ENCODE peak calls at places on chromosomes 6 and 20, in five cellular contexts. H is A549, M is dorsolateral prefrontal cortex, Q is tibial nerve, B is endodermal cell. X is an unnamed sample.

GRCh38 chr6:162798546-162798945 is 70.8 kb downstream of the PACRG start:
- DNase-seq in M (no peak), H (no peak), B (no peak), Q (no peak), X (no peak)

GRCh38 chr6:158793432-158793831 is 25.7 kb downstream of the EZR start:
- DNase-seq in M (no peak), B (peak), Q (no peak), H (peak), X (no peak)

GRCh38 chr20:13022401-13023170 is 13.8 kb downstream of the SPTLC3 start:
- DNase-seq in H (no peak), M (no peak), B (peak), Q (no peak), X (no peak)

GRCh38 chr6:106870069-106870468 is 104.5 kb downstream of the CD24 start:
- DNase-seq in H (peak), B (no peak), M (no peak), Q (no peak), X (no peak)

GRCh38 chr6:16352258-16352635 is 113.9 kb downstream of the GMPR start:
- DNase-seq in M (no peak), B (peak), Q (no peak), H (no peak), X (no peak)

GRCh38 chr6:32835167-32835893 is 3.2 kb downstream of the TAP2 start:
- DNase-seq in H (no peak), Q (no peak), B (no peak), M (no peak), X (no peak)

GRCh38 chr6:147063469-147064031 is 140.7 kb upstream of the STXBP5 start:
- DNase-seq in M (no peak), H (peak), Q (no peak), B (no peak), X (no peak)

GRCh38 chr6:4774715-4775590 is 1.3 kb upstream of the CDYL start:
- DNase-seq in M (no peak), Q (peak), H (no peak), B (no peak), X (peak)

GRCh38 chr6:28496099-28496779 is 19.4 kb downstream of the GPX6 start:
- DNase-seq in M (no peak), B (peak), Q (no peak), H (no peak), X (no peak)

GRCh38 chr20:38094968-38095689 is 61.6 kb downstream of the RPRD1B start:
- DNase-seq in B (no peak), H (no peak), M (no peak), Q (no peak), X (no peak)

GRCh38 chr6:169212436-169212835 is 41.2 kb downstream of the THBS2 start:
- DNase-seq in Q (no peak), M (no peak), H (no peak), B (no peak), X (no peak)

GRCh38 chr6:33813246-33813904 is 9.6 kb upstream of the MLN start:
- DNase-seq in B (no peak), M (no peak), Q (no peak), H (no peak), X (no peak)

GRCh38 chr6:89597988-89598387 is 40.6 kb downstream of the LYRM2 start:
- DNase-seq in H (peak), B (peak), Q (peak), M (no peak), X (no peak)

GRCh38 chr6:24126586-24127192 is 674 bp downstream of the NRSN1 start:
- DNase-seq in Q (peak), B (peak), M (no peak), H (peak), X (no peak)

GRCh38 chr6:27414996-27415395 is 26.4 kb downstream of the ZNF391 start:
- DNase-seq in B (no peak), H (no peak), Q (no peak), M (no peak), X (no peak)

GRCh38 chr6:19892250-19892649 is 55.1 kb downstream of the ID4 start:
- DNase-seq in B (no peak), H (no peak), Q (no peak), M (no peak), X (no peak)

GRCh38 chr20:55678126-55678525 is 327.2 kb downstream of the CBLN4 start:
- DNase-seq in B (no peak), Q (no peak), H (no peak), M (no peak), X (no peak)

GRCh38 chr6:40398034-40398679 is 189.0 kb downstream of the LRFN2 start:
- DNase-seq in M (no peak), Q (no peak), B (no peak), H (no peak), X (no peak)

GRCh38 chr6:152401978-152402377 is 235.2 kb downstream of the SYNE1 start:
- DNase-seq in H (peak), B (no peak), M (no peak), Q (no peak), X (no peak)

GRCh38 chr6:147135211-147135672 is 69.0 kb upstream of the STXBP5 start:
- DNase-seq in B (no peak), M (no peak), Q (no peak), H (peak), X (no peak)

GRCh38 chr20:41029150-41029872 is 689 bp downstream of the TOP1 start:
- DNase-seq in B (peak), M (no peak), H (peak), Q (no peak), X (peak)

GRCh38 chr20:18916886-18917785 is 103.6 kb downstream of the SCP2D1 start:
- DNase-seq in M (no peak), Q (no peak), B (no peak), H (no peak), X (no peak)

GRCh38 chr6:82917346-82918064 is 148.1 kb downstream of the UBE3D start:
- DNase-seq in Q (no peak), M (no peak), H (no peak), B (no peak), X (no peak)

GRCh38 chr20:62998449-62998848 is 8.3 kb downstream of the BHLHE23 start:
- DNase-seq in Q (no peak), H (no peak), B (no peak), M (no peak), X (no peak)

GRCh38 chr20:32474967-32475819 is 109.9 kb downstream of the NOL4L start:
- DNase-seq in B (peak), H (peak), M (peak), Q (peak), X (no peak)

GRCh38 chr6:142821860-142822259 is 123.1 kb downstream of the HIVEP2 start:
- DNase-seq in H (no peak), Q (no peak), B (no peak), M (no peak), X (no peak)

GRCh38 chr6:21946298-21946783 is 350.5 kb downstream of the PRL start:
- DNase-seq in H (no peak), M (no peak), B (no peak), Q (no peak), X (no peak)

GRCh38 chr6:47628448-47629272 is 69.7 kb upstream of the ADGRF4 start:
- DNase-seq in B (no peak), H (no peak), M (no peak), Q (no peak), X (no peak)

GRCh38 chr6:127907960-127908640 is 7.2 kb upstream of the THEMIS start:
- DNase-seq in B (no peak), M (no peak), Q (no peak), H (no peak), X (no peak)

GRCh38 chr6:41416165-41416837 is 80.9 kb downstream of the NCR2 start:
- DNase-seq in M (no peak), B (peak), Q (no peak), H (no peak), X (no peak)

GRCh38 chr6:168086066-168086465 is 7.1 kb upstream of the FRMD1 start:
- DNase-seq in B (no peak), Q (no peak), M (no peak), H (no peak), X (no peak)

GRCh38 chr20:13200767-13201500 is 20.1 kb upstream of the ISM1 start:
- DNase-seq in B (peak), M (no peak), Q (no peak), H (no peak), X (no peak)

GRCh38 chr20:45109634-45110033 is 5.3 kb downstream of the WFDC5 start:
- DNase-seq in Q (no peak), H (no peak), B (no peak), M (no peak), X (no peak)

GRCh38 chr6:328184-328670 is 35.9 kb downstream of the DUSP22 start:
- DNase-seq in Q (peak), B (no peak), H (no peak), M (no peak), X (no peak)

GRCh38 chr20:3842332-3842930 is 4.2 kb upstream of the MAVS start:
- DNase-seq in B (no peak), Q (no peak), H (no peak), M (no peak), X (no peak)

GRCh38 chr6:118768904-118769325 is 117.5 kb upstream of the CEP85L start:
- DNase-seq in Q (peak), M (no peak), B (no peak), H (no peak), X (no peak)

GRCh38 chr6:42618686-42619085 is 54.9 kb downstream of the UBR2 start:
- DNase-seq in B (peak), H (no peak), Q (no peak), M (peak), X (no peak)

GRCh38 chr6:157864185-157864761 is 41.2 kb downstream of the SNX9 start:
- DNase-seq in M (no peak), Q (no peak), H (no peak), B (no peak), X (no peak)

GRCh38 chr6:9697263-9697931 is 717.5 kb downstream of the TFAP2A start:
- DNase-seq in Q (no peak), M (no peak), B (no peak), H (no peak), X (no peak)

GRCh38 chr6:6856538-6857523 is 250.9 kb upstream of the RREB1 start:
- DNase-seq in M (no peak), B (peak), H (peak), Q (peak), X (peak)
- H3K27ac ChIP-seq in M (no peak), B (no peak), H (peak), Q (peak), X (no peak)

DNA sequence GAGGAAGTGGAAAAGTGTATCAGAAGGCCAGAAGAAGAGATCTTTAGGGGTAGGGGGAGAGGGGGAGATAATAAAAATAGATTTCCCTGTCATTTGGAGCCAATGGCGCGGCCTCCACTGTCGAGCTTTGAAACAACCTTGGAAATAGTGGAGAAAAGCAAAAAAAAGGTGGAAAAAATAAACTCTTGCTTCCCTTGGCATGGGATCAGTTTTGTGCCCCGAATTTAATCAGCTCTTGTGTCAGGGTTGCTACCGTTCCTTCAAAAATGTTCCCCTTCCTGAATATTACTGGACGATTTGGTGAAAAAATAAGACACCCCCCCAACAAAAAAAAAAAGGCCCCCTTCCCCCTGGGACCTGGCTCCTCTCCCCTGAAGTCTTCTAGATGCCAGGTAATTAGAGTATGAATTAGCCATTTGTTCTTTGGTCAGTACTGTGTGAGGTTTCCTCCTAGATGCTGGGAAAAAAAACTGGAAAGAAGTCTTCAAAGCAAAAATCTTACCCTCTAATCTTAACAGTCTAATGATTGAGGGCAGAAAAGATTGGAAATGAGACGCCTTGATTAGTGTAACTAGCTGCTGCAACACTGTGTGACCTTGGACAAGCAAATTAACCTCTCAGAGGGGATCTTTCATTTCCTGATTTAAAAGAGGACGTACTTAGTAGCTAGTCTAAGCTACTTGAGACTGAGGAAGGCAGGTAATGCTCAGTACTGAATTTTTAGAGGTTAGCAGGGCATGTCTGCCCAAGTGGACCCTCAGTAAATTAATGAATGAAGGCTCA is 872 bp upstream of the RBM39 start:
- DNase-seq in H (peak), B (peak), M (no peak), Q (peak), X (no peak)
- TF ChIP-seq CTCF in H (no peak), B (no peak), M (no peak), Q (no peak), X (no peak)

DNA sequence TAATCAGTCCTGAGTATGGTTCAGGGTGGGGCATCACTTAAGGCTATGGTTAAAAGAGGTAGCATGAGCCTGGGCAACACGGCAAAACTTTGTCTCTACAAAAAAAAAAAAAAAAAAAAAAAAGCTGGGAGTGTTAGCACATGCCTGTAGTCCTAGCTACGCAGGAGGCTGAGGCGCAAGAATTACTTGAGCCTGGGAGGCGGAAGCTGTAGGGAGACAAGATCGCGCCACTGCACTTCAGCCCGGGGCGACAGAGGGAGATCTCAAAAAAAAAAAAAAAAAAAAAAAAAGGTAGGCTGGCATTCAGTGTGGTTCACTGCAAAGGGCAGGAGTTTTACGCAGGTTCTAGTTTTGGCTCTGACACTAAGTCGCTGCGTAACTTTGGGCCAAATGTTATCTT is 15.1 kb downstream of the ELOVL2 start:
- DNase-seq in Q (no peak), H (no peak), B (no peak), M (no peak), X (no peak)
- H3K27ac ChIP-seq in Q (no peak), H (no peak), B (no peak), M (no peak), X (no peak)

DNA sequence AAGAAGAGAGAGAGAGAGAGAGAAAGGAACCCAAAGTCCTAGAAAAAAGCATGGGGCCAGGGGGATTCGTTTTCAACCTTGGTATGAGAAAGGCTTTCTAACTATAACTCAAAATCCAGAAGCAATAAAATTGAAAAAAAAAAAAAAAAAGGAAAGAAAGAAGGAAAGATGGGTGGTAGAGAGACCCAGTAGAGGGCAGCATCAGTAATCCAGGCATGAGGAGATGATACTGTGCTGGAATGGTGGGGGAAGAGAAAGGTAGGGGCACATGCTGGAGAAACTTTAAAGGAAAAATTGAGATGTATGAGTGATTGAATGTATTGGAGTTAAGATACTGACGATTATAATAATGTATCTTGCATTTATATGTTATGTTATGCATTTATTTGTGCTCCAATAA is 1040.7 kb upstream of the FLRT3 start:
- DNase-seq in B (no peak), Q (no peak), H (peak), M (no peak), X (no peak)
- TF ChIP-seq CTCF in B (peak), Q (no peak), H (peak), M (no peak), X (no peak)

GRCh38 chr6:149863846-149864577 is at the start of gene LRP11:
- DNase-seq in B (peak), Q (peak), H (peak), M (peak), X (peak)
- H3K27ac ChIP-seq in B (peak), Q (peak), H (peak), M (peak), X (no peak)